ENCODE peak calls at places on chromosome 6, in seven cellular contexts. One of them, this sample, is unnamed.

GRCh38 chr6:56685102-56685733 is 42.5 kb upstream of the DST start:
- DNase-seq in endothelial cell: no peak
- DNase-seq in psoas muscle: no peak
- DNase-seq in cardiac muscle cell: no peak
- DNase-seq in epithelial cell of esophagus: no peak
- DNase-seq in AG10803: no peak
- DNase-seq in body of pancreas: no peak
- DNase-seq in this sample: no peak

GRCh38 chr6:110660066-110660655 is 155.1 kb downstream of the CDK19 start:
- DNase-seq in endothelial cell: no peak
- DNase-seq in psoas muscle: no peak
- DNase-seq in cardiac muscle cell: no peak
- DNase-seq in epithelial cell of esophagus: no peak
- DNase-seq in AG10803: no peak
- DNase-seq in body of pancreas: no peak
- DNase-seq in this sample: no peak

GRCh38 chr6:79694156-79694555 is 63.0 kb downstream of the SH3BGRL2 start:
- DNase-seq in endothelial cell: no peak
- DNase-seq in psoas muscle: no peak
- DNase-seq in cardiac muscle cell: no peak
- DNase-seq in epithelial cell of esophagus: no peak
- DNase-seq in AG10803: no peak
- DNase-seq in body of pancreas: no peak
- DNase-seq in this sample: no peak

GRCh38 chr6:31785475-31785874 is 8.3 kb upstream of the VWA7 start:
- DNase-seq in endothelial cell: no peak
- DNase-seq in psoas muscle: no peak
- DNase-seq in cardiac muscle cell: no peak
- DNase-seq in epithelial cell of esophagus: no peak
- DNase-seq in AG10803: no peak
- DNase-seq in body of pancreas: no peak
- DNase-seq in this sample: no peak

GRCh38 chr6:134752445-134752844 is 197.5 kb downstream of the ALDH8A1 start:
- DNase-seq in endothelial cell: no peak
- DNase-seq in psoas muscle: no peak
- DNase-seq in cardiac muscle cell: no peak
- DNase-seq in epithelial cell of esophagus: no peak
- DNase-seq in AG10803: no peak
- DNase-seq in body of pancreas: no peak
- DNase-seq in this sample: no peak

GRCh38 chr6:43778131-43778857 is 8.3 kb downstream of the VEGFA start:
- DNase-seq in endothelial cell: no peak
- DNase-seq in psoas muscle: no peak
- DNase-seq in cardiac muscle cell: no peak
- DNase-seq in epithelial cell of esophagus: no peak
- DNase-seq in AG10803: no peak
- DNase-seq in body of pancreas: no peak
- DNase-seq in this sample: no peak

GRCh38 chr6:34459899-34460593 is 5.8 kb upstream of the PACSIN1 start:
- DNase-seq in endothelial cell: peak; percentile 53
- DNase-seq in psoas muscle: no peak
- DNase-seq in cardiac muscle cell: peak; percentile 67
- DNase-seq in epithelial cell of esophagus: peak; percentile 77
- DNase-seq in AG10803: peak; percentile 42
- DNase-seq in body of pancreas: peak; percentile 62
- DNase-seq in this sample: peak; percentile 78

GRCh38 chr6:14841901-14842421 is 403.9 kb upstream of the JARID2 start:
- DNase-seq in endothelial cell: no peak
- DNase-seq in psoas muscle: peak; percentile 75
- DNase-seq in cardiac muscle cell: peak; percentile 98
- DNase-seq in epithelial cell of esophagus: peak; percentile 43
- DNase-seq in AG10803: peak; percentile 100
- DNase-seq in body of pancreas: peak; percentile 24
- DNase-seq in this sample: no peak

GRCh38 chr6:16514249-16514648 is 247.0 kb downstream of the ATXN1 start:
- DNase-seq in endothelial cell: peak; percentile 29
- DNase-seq in psoas muscle: no peak
- DNase-seq in cardiac muscle cell: peak; percentile 85
- DNase-seq in epithelial cell of esophagus: peak; percentile 45
- DNase-seq in AG10803: peak; percentile 59
- DNase-seq in body of pancreas: no peak
- DNase-seq in this sample: peak; percentile 6

GRCh38 chr6:117615981-117616961 is 14.0 kb upstream of the GOPC start:
- DNase-seq in endothelial cell: no peak
- DNase-seq in psoas muscle: no peak
- DNase-seq in cardiac muscle cell: peak; percentile 31
- DNase-seq in epithelial cell of esophagus: no peak
- DNase-seq in AG10803: peak; percentile 68
- DNase-seq in body of pancreas: no peak
- DNase-seq in this sample: no peak

GRCh38 chr6:136822051-136822378 is 377 bp upstream of the PEX7 start:
- DNase-seq in endothelial cell: peak; percentile 5
- DNase-seq in psoas muscle: peak; percentile 27
- DNase-seq in cardiac muscle cell: peak; percentile 62
- DNase-seq in epithelial cell of esophagus: no peak
- DNase-seq in AG10803: peak; percentile 46
- DNase-seq in body of pancreas: no peak
- DNase-seq in this sample: no peak

GRCh38 chr6:128725271-128726233 is 157.4 kb upstream of the LAMA2 start:
- DNase-seq in endothelial cell: peak; percentile 46
- DNase-seq in psoas muscle: no peak
- DNase-seq in cardiac muscle cell: peak; percentile 70
- DNase-seq in epithelial cell of esophagus: peak; percentile 51
- DNase-seq in AG10803: peak; percentile 47
- DNase-seq in body of pancreas: no peak
- DNase-seq in this sample: peak; percentile 52

GRCh38 chr6:21360353-21360752 is 233.2 kb upstream of the SOX4 start:
- DNase-seq in endothelial cell: no peak
- DNase-seq in psoas muscle: no peak
- DNase-seq in cardiac muscle cell: no peak
- DNase-seq in epithelial cell of esophagus: peak; percentile 58
- DNase-seq in AG10803: no peak
- DNase-seq in body of pancreas: no peak
- DNase-seq in this sample: peak; percentile 26

GRCh38 chr6:125469915-125470314 is 168.1 kb upstream of the HDDC2 start:
- DNase-seq in endothelial cell: no peak
- DNase-seq in psoas muscle: no peak
- DNase-seq in cardiac muscle cell: no peak
- DNase-seq in epithelial cell of esophagus: peak; percentile 47
- DNase-seq in AG10803: no peak
- DNase-seq in body of pancreas: no peak
- DNase-seq in this sample: no peak

GRCh38 chr6:161429921-161430490 is 156.1 kb upstream of the AGPAT4 start:
- DNase-seq in endothelial cell: no peak
- DNase-seq in psoas muscle: no peak
- DNase-seq in cardiac muscle cell: peak; percentile 67
- DNase-seq in epithelial cell of esophagus: no peak
- DNase-seq in AG10803: peak; percentile 43
- DNase-seq in body of pancreas: no peak
- DNase-seq in this sample: no peak

GRCh38 chr6:81451787-81452186 is 300.7 kb downstream of the TENT5A start:
- DNase-seq in endothelial cell: no peak
- DNase-seq in psoas muscle: no peak
- DNase-seq in cardiac muscle cell: peak; percentile 91
- DNase-seq in epithelial cell of esophagus: peak; percentile 72
- DNase-seq in AG10803: peak; percentile 76
- DNase-seq in body of pancreas: no peak
- DNase-seq in this sample: peak; percentile 16

GRCh38 chr6:13013681-13014550 is 297.3 kb downstream of the PHACTR1 start:
- DNase-seq in endothelial cell: peak; percentile 8
- DNase-seq in psoas muscle: no peak
- DNase-seq in cardiac muscle cell: peak; percentile 37
- DNase-seq in epithelial cell of esophagus: no peak
- DNase-seq in AG10803: no peak
- DNase-seq in body of pancreas: peak; percentile 20
- DNase-seq in this sample: no peak

GRCh38 chr6:31004285-31004684 is 6.0 kb upstream of the MUC22 start:
- DNase-seq in endothelial cell: no peak
- DNase-seq in psoas muscle: no peak
- DNase-seq in cardiac muscle cell: no peak
- DNase-seq in epithelial cell of esophagus: peak; percentile 87
- DNase-seq in AG10803: no peak
- DNase-seq in body of pancreas: no peak
- DNase-seq in this sample: peak; percentile 83

GRCh38 chr6:146200136-146200708 is 171.4 kb downstream of the GRM1 start:
- DNase-seq in endothelial cell: no peak
- DNase-seq in psoas muscle: no peak
- DNase-seq in cardiac muscle cell: peak; percentile 7
- DNase-seq in epithelial cell of esophagus: no peak
- DNase-seq in AG10803: peak; percentile 3
- DNase-seq in body of pancreas: no peak
- DNase-seq in this sample: no peak

DNA sequence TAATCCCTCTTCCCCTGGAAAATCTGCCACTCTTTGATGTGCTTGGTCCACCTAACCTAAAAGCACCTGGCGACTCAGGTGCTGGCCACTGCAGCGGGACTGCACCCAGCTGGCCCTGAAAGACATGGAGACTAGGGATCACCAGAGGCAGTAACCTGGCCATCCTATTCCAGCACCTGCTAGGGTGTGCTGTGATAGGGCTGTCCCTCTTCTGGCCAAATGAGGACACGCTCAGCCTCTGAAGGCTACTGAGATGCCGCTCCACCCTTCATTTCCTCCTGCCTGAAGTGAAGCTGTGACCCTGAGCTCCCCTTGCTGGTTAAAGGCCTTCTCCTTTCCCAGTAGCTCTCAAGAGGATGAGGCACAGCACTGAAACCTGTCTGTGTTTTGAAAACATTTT is 24.4 kb downstream of the FOXC1 start:
- DNase-seq in endothelial cell: no peak
- DNase-seq in psoas muscle: no peak
- DNase-seq in cardiac muscle cell: no peak
- DNase-seq in epithelial cell of esophagus: no peak
- DNase-seq in AG10803: no peak
- DNase-seq in body of pancreas: no peak
- DNase-seq in this sample: no peak
- TF ChIP-seq CTCF in endothelial cell: no peak
- TF ChIP-seq CTCF in psoas muscle: no peak
- TF ChIP-seq CTCF in cardiac muscle cell: no peak
- TF ChIP-seq CTCF in epithelial cell of esophagus: no peak
- TF ChIP-seq CTCF in AG10803: no peak
- TF ChIP-seq CTCF in body of pancreas: no peak
- TF ChIP-seq CTCF in this sample: no peak

GRCh38 chr6:48086187-48086586 is 24.8 kb downstream of the PTCHD4 start:
- DNase-seq in endothelial cell: no peak
- DNase-seq in psoas muscle: no peak
- DNase-seq in cardiac muscle cell: no peak
- DNase-seq in epithelial cell of esophagus: no peak
- DNase-seq in AG10803: no peak
- DNase-seq in body of pancreas: no peak
- DNase-seq in this sample: no peak
- TF ChIP-seq CTCF in endothelial cell: no peak
- TF ChIP-seq CTCF in psoas muscle: no peak
- TF ChIP-seq CTCF in cardiac muscle cell: peak; percentile 36
- TF ChIP-seq CTCF in epithelial cell of esophagus: peak; percentile 22
- TF ChIP-seq CTCF in AG10803: no peak
- TF ChIP-seq CTCF in body of pancreas: no peak
- TF ChIP-seq CTCF in this sample: no peak

GRCh38 chr6:10190042-10190441 is 224.8 kb downstream of the TFAP2A start:
- DNase-seq in endothelial cell: no peak
- DNase-seq in psoas muscle: no peak
- DNase-seq in cardiac muscle cell: no peak
- DNase-seq in epithelial cell of esophagus: peak; percentile 85
- DNase-seq in AG10803: no peak
- DNase-seq in body of pancreas: no peak
- DNase-seq in this sample: no peak

GRCh38 chr6:10180138-10181074 is 234.5 kb downstream of the TFAP2A start:
- DNase-seq in endothelial cell: no peak
- DNase-seq in psoas muscle: no peak
- DNase-seq in cardiac muscle cell: no peak
- DNase-seq in epithelial cell of esophagus: no peak
- DNase-seq in AG10803: no peak
- DNase-seq in body of pancreas: no peak
- DNase-seq in this sample: no peak

DNA sequence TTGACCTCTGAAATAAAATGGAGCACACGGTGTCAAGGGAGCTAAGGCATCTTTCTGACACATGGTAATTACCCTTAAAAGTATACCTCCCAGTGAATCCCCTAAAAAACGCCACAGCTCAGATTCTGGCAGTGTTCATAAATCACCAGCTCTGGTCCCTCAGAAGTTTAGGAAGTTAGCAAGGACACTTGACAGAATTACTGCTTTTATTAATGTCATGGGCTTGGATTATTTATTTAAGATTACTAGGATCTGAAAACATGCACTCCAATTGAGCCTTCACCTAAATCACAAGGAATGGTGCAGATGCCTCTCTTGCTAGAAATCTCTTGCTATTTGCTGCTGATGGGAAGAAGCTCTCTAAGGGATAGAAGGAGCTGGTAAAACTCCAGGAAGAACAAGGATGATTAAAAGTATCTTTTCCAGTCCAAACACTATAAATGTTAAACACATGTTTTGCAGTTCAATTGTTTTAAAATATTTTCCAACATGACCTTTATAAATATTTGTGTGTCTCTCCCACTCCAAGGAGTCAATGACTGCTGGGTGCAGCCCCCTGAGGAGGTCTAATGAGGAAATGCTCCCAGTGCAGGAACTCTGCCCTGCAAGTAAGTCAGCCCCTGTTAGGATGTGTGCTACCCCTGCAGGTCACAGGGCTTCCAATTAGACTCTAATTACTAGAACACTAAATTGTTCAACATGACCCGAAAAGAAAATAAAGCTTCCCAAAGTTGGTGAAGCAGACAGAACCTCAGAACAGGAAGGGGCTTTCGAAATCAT is 230.3 kb downstream of the TFAP2A start:
- DNase-seq in endothelial cell: no peak
- DNase-seq in psoas muscle: no peak
- DNase-seq in cardiac muscle cell: no peak
- DNase-seq in epithelial cell of esophagus: no peak
- DNase-seq in AG10803: peak; percentile 1
- DNase-seq in body of pancreas: no peak
- DNase-seq in this sample: no peak
- TF ChIP-seq CTCF in endothelial cell: no peak
- TF ChIP-seq CTCF in psoas muscle: no peak
- TF ChIP-seq CTCF in cardiac muscle cell: no peak
- TF ChIP-seq CTCF in epithelial cell of esophagus: no peak
- TF ChIP-seq CTCF in AG10803: no peak
- TF ChIP-seq CTCF in body of pancreas: no peak
- TF ChIP-seq CTCF in this sample: no peak

DNA sequence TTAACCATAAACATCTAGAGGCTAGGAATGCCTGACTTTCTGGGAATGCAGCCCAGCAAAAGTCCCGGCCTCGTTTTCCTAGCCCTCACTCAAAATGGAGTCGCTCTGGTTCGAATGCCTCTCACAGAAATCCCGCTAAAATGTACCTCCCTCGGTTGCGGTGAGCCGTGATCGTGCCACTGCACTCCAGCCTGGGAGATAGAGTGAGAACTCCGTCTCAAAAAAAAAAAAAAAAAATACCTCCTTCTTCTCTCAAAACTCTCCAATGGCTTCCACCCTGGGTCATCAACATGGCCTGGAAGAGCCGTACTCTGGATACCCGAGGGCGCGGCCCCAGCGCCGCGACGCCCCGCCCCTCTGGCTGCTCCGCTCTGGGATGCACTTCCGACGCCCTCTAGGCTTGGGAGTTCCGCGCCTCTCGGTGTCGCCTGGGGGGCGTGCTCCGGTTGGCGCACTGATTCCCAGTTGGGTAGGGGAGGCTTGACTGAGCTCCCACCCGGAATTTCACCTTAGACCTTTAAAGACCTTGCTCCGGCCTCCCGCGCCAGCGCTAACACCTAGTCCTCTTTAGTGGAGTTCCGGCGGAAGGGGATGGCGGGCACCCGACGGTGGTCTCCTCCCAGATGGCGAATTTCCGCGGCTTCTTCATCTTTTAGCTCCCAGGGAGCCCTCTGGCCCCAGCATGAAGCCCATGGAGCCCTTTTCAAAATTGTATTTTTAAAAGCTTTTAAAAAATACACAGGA is 12.3 kb downstream of the HMGN4 start:
- DNase-seq in endothelial cell: peak; percentile 65
- DNase-seq in psoas muscle: peak; percentile 66
- DNase-seq in cardiac muscle cell: peak; percentile 74
- DNase-seq in epithelial cell of esophagus: peak; percentile 37
- DNase-seq in AG10803: peak; percentile 40
- DNase-seq in body of pancreas: no peak
- DNase-seq in this sample: peak; percentile 77
- TF ChIP-seq CTCF in endothelial cell: no peak
- TF ChIP-seq CTCF in psoas muscle: no peak
- TF ChIP-seq CTCF in cardiac muscle cell: no peak
- TF ChIP-seq CTCF in epithelial cell of esophagus: no peak
- TF ChIP-seq CTCF in AG10803: no peak
- TF ChIP-seq CTCF in body of pancreas: no peak
- TF ChIP-seq CTCF in this sample: no peak